ENCODE peak calls at places on chromosomes 13 and 19, in six cellular contexts. P is stimulated activated CD4-positive, alpha-beta T cell treated with anti-CD3 and anti-CD28 coated beads, Interleukin-15, amount 100 ng/mL, for 24 hours; M is fibroblast of lung; Z is SW480; C is NB4; G is occipital lobe. R is an unnamed sample.

GRCh38 chr13:99322297-99323103 is 15.3 kb upstream of the GPR183 start:
- DNase-seq in P (peak; percentile 60), M (peak; percentile 92), Z (peak; percentile 21), C (peak; percentile 76), G (no peak), R (no peak)

GRCh38 chr13:49580980-49581680 is 4.2 kb downstream of the RCBTB1 start:
- DNase-seq in P (no peak), M (no peak), Z (no peak), C (no peak), G (no peak), R (no peak)

GRCh38 chr19:11767633-11768133 is 883 bp downstream of the ZNF441 start:
- DNase-seq in P (peak; percentile 47), M (peak; percentile 32), Z (peak; percentile 50), C (peak; percentile 53), G (no peak), R (no peak)

GRCh38 chr19:6236310-6237291 is 43.2 kb downstream of the MLLT1 start:
- DNase-seq in P (no peak), M (no peak), Z (no peak), C (no peak), G (no peak), R (no peak)

GRCh38 chr13:44212633-44213387 is 160.8 kb upstream of the SERP2 start:
- DNase-seq in P (no peak), M (peak; percentile 18), Z (no peak), C (no peak), G (no peak), R (no peak)

GRCh38 chr19:27744926-27745844 is 1467.8 kb downstream of the UQCRFS1 start:
- DNase-seq in P (no peak), M (peak; percentile 61), Z (no peak), C (no peak), G (no peak), R (no peak)

GRCh38 chr19:49889687-49890348 is 6.9 kb downstream of the IL4I1 start:
- DNase-seq in P (peak; percentile 83), M (peak; percentile 67), Z (peak; percentile 87), C (no peak), G (peak; percentile 30), R (peak; percentile 31)

GRCh38 chr19:15107056-15108010 is at the start of gene SYDE1:
- DNase-seq in P (peak; percentile 66), M (peak; percentile 68), Z (no peak), C (no peak), G (no peak), R (no peak)

GRCh38 chr13:66483712-66484111 is 746.4 kb downstream of the PCDH9 start:
- DNase-seq in P (no peak), M (no peak), Z (no peak), C (no peak), G (no peak), R (no peak)

GRCh38 chr19:52904052-52904451 is 6.6 kb upstream of the ZNF320 start:
- DNase-seq in P (no peak), M (no peak), Z (no peak), C (no peak), G (no peak), R (no peak)

GRCh38 chr19:9132422-9132821 is 5.7 kb upstream of the OR7G3 start:
- DNase-seq in P (no peak), M (no peak), Z (no peak), C (no peak), G (no peak), R (no peak)

GRCh38 chr19:55027472-55028337 is 10.4 kb downstream of the GP6 start:
- DNase-seq in P (no peak), M (no peak), Z (peak; percentile 31), C (peak; percentile 51), G (no peak), R (no peak)

GRCh38 chr13:71149498-71150363 is 717.3 kb downstream of the DACH1 start:
- DNase-seq in P (no peak), M (no peak), Z (no peak), C (no peak), G (no peak), R (peak; percentile 48)

GRCh38 chr19:10858204-10858828 is 10.1 kb downstream of the C19orf38 start:
- DNase-seq in P (peak; percentile 40), M (no peak), Z (no peak), C (peak; percentile 54), G (no peak), R (no peak)

R was measured in DMS 273 treated with DMSO at 0.1 percent for 48 hours.